ENCODE peak calls at places on chromosomes 5 and 9, in eight cellular contexts. R is HepG2, X is GM12878, W is SK-N-SH, L is K562, K is H1, B is endothelial cell of umbilical vein, Q is HCT116. E is an unnamed sample.

GRCh38 chr9:106287108-106287631 is 575.8 kb upstream of the ZNF462 start:
- DNase-seq in W (peak; percentile 41), Q (no peak), K (no peak), X (no peak), R (no peak), L (no peak), B (no peak), E (no peak)

GRCh38 chr5:35120745-35121144 is 73.0 kb upstream of the AGXT2 start:
- DNase-seq in W (no peak), L (no peak), R (no peak), Q (no peak), X (no peak), K (no peak), B (no peak), E (no peak)

GRCh38 chr5:171913987-171914273 is 92.5 kb downstream of the FBXW11 start:
- DNase-seq in Q (no peak), B (no peak), K (no peak), L (no peak), X (no peak), W (no peak), R (no peak), E (no peak)

GRCh38 chr9:136372561-136373299 is 739 bp downstream of the CARD9 start:
- DNase-seq in W (peak; percentile 84), X (no peak), L (peak; percentile 79), K (no peak), B (peak; percentile 12), Q (no peak), R (peak; percentile 74), E (no peak)

GRCh38 chr9:127277099-127277498 is 12.5 kb downstream of the GARNL3 start:
- DNase-seq in R (no peak), K (no peak), X (peak; percentile 33), L (no peak), Q (no peak), B (peak; percentile 39), W (no peak), E (no peak)

GRCh38 chr9:105299190-105299854 is 54.9 kb downstream of the SLC44A1 start:
- DNase-seq in Q (no peak), X (no peak), W (no peak), K (no peak), R (peak; percentile 26), L (peak; percentile 65), B (peak; percentile 98), E (no peak)

GRCh38 chr9:35728041-35728971 is 3.7 kb downstream of the TLN1 start:
- DNase-seq in B (peak; percentile 71), L (peak; percentile 85), R (peak; percentile 91), K (no peak), W (no peak), X (no peak), Q (no peak), E (no peak)

GRCh38 chr5:66743344-66743743 is 147.2 kb downstream of the MAST4 start:
- DNase-seq in R (no peak), X (no peak), K (no peak), W (no peak), B (no peak), L (no peak), Q (no peak), E (no peak)

GRCh38 chr5:84437673-84438315 is 53.1 kb upstream of the EDIL3 start:
- DNase-seq in W (no peak), Q (peak; percentile 34), L (no peak), K (no peak), R (no peak), B (peak; percentile 61), X (no peak), E (no peak)

GRCh38 chr9:131674425-131675421 is 65.2 kb downstream of the RAPGEF1 start:
- DNase-seq in L (no peak), B (no peak), R (no peak), X (no peak), K (no peak), W (no peak), Q (no peak), E (no peak)

GRCh38 chr5:115623632-115624031 is 2.2 kb downstream of the TMED7 start:
- DNase-seq in K (no peak), X (no peak), L (peak; percentile 57), W (no peak), R (no peak), Q (no peak), B (no peak), E (no peak)

GRCh38 chr9:120531683-120532300 is 48.2 kb downstream of the CDK5RAP2 start:
- DNase-seq in R (peak; percentile 25), Q (peak; percentile 27), B (peak; percentile 30), X (no peak), W (peak; percentile 42), L (peak; percentile 35), K (no peak), E (no peak)

GRCh38 chr9:12774861-12775367 is at the start of gene LURAP1L:
- DNase-seq in L (peak; percentile 5), R (peak; percentile 70), B (peak; percentile 73), W (peak; percentile 54), K (no peak), Q (peak; percentile 70), X (no peak), E (no peak)

GRCh38 chr5:156815988-156816599 is 34.0 kb upstream of the PPP1R2B start:
- DNase-seq in X (no peak), R (peak; percentile 14), L (peak; percentile 1), B (no peak), K (no peak), W (peak; percentile 53), Q (no peak), E (no peak)

GRCh38 chr9:134913713-134914500 is 3.8 kb downstream of the FCN1 start:
- DNase-seq in R (no peak), W (no peak), L (no peak), X (no peak), K (no peak), Q (no peak), B (no peak), E (no peak)

GRCh38 chr9:34072868-34073590 is 24.3 kb upstream of the UBAP2 start:
- DNase-seq in W (no peak), R (peak; percentile 94), K (no peak), L (peak; percentile 14), B (no peak), Q (no peak), X (no peak), E (no peak)

GRCh38 chr5:6592611-6593010 is 40.2 kb downstream of the NSUN2 start:
- DNase-seq in W (no peak), X (no peak), R (no peak), B (no peak), Q (no peak), K (no peak), L (no peak), E (no peak)

DNA sequence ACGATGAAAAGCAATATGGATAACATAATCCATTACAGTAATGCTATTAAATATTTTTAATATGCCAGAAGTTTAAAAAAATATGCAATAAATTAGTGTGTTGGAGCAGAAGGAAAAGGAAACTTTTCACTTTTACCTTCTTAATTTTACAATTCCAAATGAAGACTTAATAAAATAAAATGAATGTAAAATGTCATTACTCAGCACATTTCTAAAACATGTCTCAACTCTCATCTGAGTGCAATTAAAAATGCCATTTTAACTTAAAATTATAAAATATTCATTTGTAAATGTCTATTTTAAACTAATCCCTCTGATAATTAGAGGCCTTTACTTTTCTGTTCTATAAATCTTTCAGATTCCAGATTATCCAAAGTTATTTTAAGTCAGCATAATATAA is 733.4 kb downstream of the DNAH5 start:
- DNase-seq in W (no peak), L (no peak), X (no peak), R (no peak), K (no peak), Q (no peak), B (no peak), E (no peak)
- H3K9ac ChIP-seq in W (no peak overlapping the region), L (no peak overlapping the region), X (no peak overlapping the region), R (no peak overlapping the region), K (no peak overlapping the region), Q (no peak overlapping the region), B (no peak overlapping the region), E (no peak overlapping the region)

GRCh38 chr9:129714393-129715051 is 38.3 kb downstream of the PTGES start:
- DNase-seq in L (no peak), W (no peak), R (no peak), X (no peak), Q (no peak), K (no peak), B (no peak), E (no peak)

GRCh38 chr9:129718647-129719046 is 34.2 kb downstream of the PTGES start:
- DNase-seq in L (no peak), K (no peak), X (no peak), W (no peak), Q (no peak), B (no peak), R (no peak), E (no peak)

GRCh38 chr9:129719135-129719534 is 33.7 kb downstream of the PTGES start:
- DNase-seq in L (no peak), B (no peak), X (no peak), R (no peak), W (no peak), K (no peak), Q (no peak), E (no peak)

GRCh38 chr9:129717991-129718390 is 34.9 kb downstream of the PTGES start:
- DNase-seq in W (no peak), R (no peak), L (no peak), Q (no peak), X (no peak), K (no peak), B (no peak), E (no peak)

GRCh38 chr9:129716091-129716490 is 36.8 kb downstream of the PTGES start:
- DNase-seq in L (no peak), Q (no peak), K (no peak), X (no peak), R (no peak), B (no peak), W (no peak), E (no peak)
- TF ChIP-seq POLR2AphosphoS5 in L (no peak), Q (no peak), K (no peak), X (no peak), R (no peak), B (no peak), W (no peak), E (no peak)

DNA sequence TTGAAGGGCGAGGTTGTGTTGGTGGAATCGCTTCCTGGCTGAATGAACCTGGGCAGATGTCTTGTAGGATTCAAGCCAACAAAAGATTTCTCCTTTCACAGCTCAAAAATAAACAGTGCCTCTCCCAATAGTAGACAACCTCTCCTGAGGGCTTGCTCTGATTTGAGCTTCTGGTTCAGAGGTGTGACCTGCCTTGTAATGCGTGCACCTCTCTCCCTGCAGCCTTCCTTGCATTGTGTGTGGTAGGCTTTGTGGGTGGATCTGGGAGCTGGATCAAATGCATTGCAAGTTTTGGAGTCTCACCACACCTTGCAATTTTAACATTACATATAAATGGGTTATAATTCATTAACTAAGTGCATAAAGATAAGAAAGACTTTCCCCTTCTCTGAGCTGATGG is 96.9 kb upstream of the PTCH1 start:
- DNase-seq in K (no peak), W (no peak), Q (no peak), X (no peak), L (no peak), B (no peak), R (no peak), E (no peak)
- H3K36me3 ChIP-seq in K (no peaks in the 10 kb centered on the region), W (no peaks in the 10 kb centered on the region), Q (no peaks in the 10 kb centered on the region), X (no peaks in the 10 kb centered on the region), L (no peaks in the 10 kb centered on the region), B (no peaks in the 10 kb centered on the region), R (no peaks in the 10 kb centered on the region), E (no peaks in the 10 kb centered on the region)

DNA sequence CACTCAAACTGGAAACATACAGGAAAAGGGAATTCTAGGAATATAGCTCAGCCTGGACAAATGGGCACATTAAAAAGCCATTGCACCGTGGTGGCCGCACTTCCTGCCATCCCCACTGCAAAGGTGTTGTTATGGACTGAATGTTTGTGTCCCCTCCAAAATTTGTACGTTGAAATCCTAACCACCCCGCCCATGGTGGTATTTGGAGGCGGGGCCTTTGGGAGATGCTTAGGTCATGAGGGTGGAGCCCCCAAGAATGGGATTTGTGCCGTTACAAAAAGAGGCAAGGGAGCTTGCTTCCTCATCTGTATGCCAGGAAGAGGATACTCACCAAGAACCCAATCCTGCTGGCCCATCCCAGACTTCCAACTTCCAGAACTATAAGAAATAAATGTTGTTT is 1.1 kb upstream of the CMBL start:
- DNase-seq in Q (no peak), X (no peak), B (no peak), R (no peak), L (peak; percentile 86), W (no peak), K (no peak), E (no peak)
- H3K9ac ChIP-seq in Q (no peak overlapping the region), X (no peak overlapping the region), B (no peak overlapping the region), R (no peak overlapping the region), L (peak overlapping the region; percentile 47), W (no peak overlapping the region), K (no peak overlapping the region), E (no peak overlapping the region)

E was measured in SK-N-MC.